ENCODE peak calls at places on chromosomes 1 and 21, in eight cellular contexts. A is Peyer's patch; R is fibroblast of lung; I is AG04450; F is CD8-positive, alpha-beta T cell; M is AG10803; G is PC-3; C is AG09309. Z is an unnamed sample.

GRCh38 chr21:45555251-45555556 is 13.0 kb upstream of the SLC19A1 start:
- DNase-seq in A (no peak), R (no peak), I (no peak), F (no peak), M (no peak), G (no peak), C (no peak), Z (no peak)

GRCh38 chr1:16076003-16076870 is 2.8 kb upstream of the FAM131C start:
- DNase-seq in A (no peak), R (peak; percentile 93), I (peak; percentile 75), F (no peak), M (peak; percentile 86), G (peak; percentile 96), C (peak; percentile 77), Z (no peak)

GRCh38 chr21:38990424-38990794 is 184.7 kb downstream of the ETS2 start:
- DNase-seq in A (no peak), R (no peak), I (no peak), F (no peak), M (no peak), G (no peak), C (no peak), Z (no peak)

GRCh38 chr1:27689423-27690173 is 17.6 kb upstream of the IFI6 start:
- DNase-seq in A (no peak), R (peak; percentile 41), I (peak; percentile 6), F (no peak), M (peak; percentile 76), G (no peak), C (peak; percentile 23), Z (peak; percentile 33)

GRCh38 chr1:241888232-241888631 is 40.2 kb downstream of the EXO1 start:
- DNase-seq in A (no peak), R (peak; percentile 64), I (peak; percentile 21), F (no peak), M (peak; percentile 19), G (peak; percentile 35), C (no peak), Z (no peak)

GRCh38 chr1:244074559-244075171 is 23.6 kb downstream of the ZBTB18 start:
- DNase-seq in A (peak; percentile 69), R (no peak), I (no peak), F (peak; percentile 83), M (no peak), G (no peak), C (no peak), Z (peak; percentile 76)

GRCh38 chr1:208807446-208808117 is 563.4 kb upstream of the PLXNA2 start:
- DNase-seq in A (no peak), R (no peak), I (no peak), F (no peak), M (no peak), G (peak; percentile 80), C (no peak), Z (no peak)

GRCh38 chr1:164644774-164645634 is 86.0 kb downstream of the PBX1 start:
- DNase-seq in A (no peak), R (peak; percentile 81), I (peak; percentile 37), F (no peak), M (peak; percentile 49), G (peak; percentile 67), C (peak; percentile 8), Z (no peak)

GRCh38 chr1:207186503-207186902 is 82.5 kb downstream of the C4BPA start:
- DNase-seq in A (no peak), R (no peak), I (no peak), F (no peak), M (peak; percentile 4), G (peak; percentile 30), C (no peak), Z (no peak)

GRCh38 chr1:46244656-46245371 is 2.7 kb upstream of the RAD54L start:
- DNase-seq in A (no peak), R (peak; percentile 18), I (no peak), F (no peak), M (peak; percentile 34), G (peak; percentile 58), C (no peak), Z (peak; percentile 62)

GRCh38 chr1:234239515-234239914 is 133.7 kb upstream of the COA6 start:
- DNase-seq in A (no peak), R (no peak), I (no peak), F (no peak), M (no peak), G (no peak), C (no peak), Z (no peak)

GRCh38 chr1:220952941-220953340 is 73.7 kb downstream of the HLX start:
- DNase-seq in A (no peak), R (no peak), I (no peak), F (no peak), M (peak; percentile 37), G (no peak), C (no peak), Z (no peak)

GRCh38 chr1:167955915-167956314 is 19.0 kb upstream of the MPC2 start:
- DNase-seq in A (no peak), R (no peak), I (no peak), F (no peak), M (no peak), G (no peak), C (no peak), Z (no peak)

GRCh38 chr1:17639703-17640340 is 100.3 kb downstream of the ARHGEF10L start:
- DNase-seq in A (no peak), R (no peak), I (no peak), F (no peak), M (no peak), G (no peak), C (no peak), Z (no peak)

GRCh38 chr1:5763971-5764370 is 228.3 kb downstream of the NPHP4 start:
- DNase-seq in A (no peak), R (no peak), I (no peak), F (no peak), M (no peak), G (no peak), C (no peak), Z (no peak)

GRCh38 chr1:155085504-155086181 is 7.0 kb downstream of the EFNA3 start:
- DNase-seq in A (peak; percentile 78), R (no peak), I (no peak), F (peak; percentile 74), M (no peak), G (peak; percentile 85), C (no peak), Z (peak; percentile 66)

GRCh38 chr1:23178931-23179330 is 10.3 kb upstream of the LUZP1 start:
- DNase-seq in A (no peak), R (peak; percentile 41), I (no peak), F (no peak), M (no peak), G (peak; percentile 48), C (no peak), Z (no peak)

GRCh38 chr1:36161656-36162531 is 5.9 kb downstream of the MAP7D1 start:
- DNase-seq in A (peak; percentile 77), R (no peak), I (no peak), F (peak; percentile 79), M (no peak), G (peak; percentile 60), C (no peak), Z (peak; percentile 79)

GRCh38 chr1:19391596-19391981 is 79.5 kb downstream of the SLC66A1 start:
- DNase-seq in A (no peak), R (no peak), I (no peak), F (no peak), M (no peak), G (no peak), C (no peak), Z (no peak)
- TF ChIP-seq CTCF in A (no peak), R (no peak), I (no peak), F (peak; percentile 28), M (no peak), G (no peak), C (no peak), Z (no peak)

GRCh38 chr1:201119206-201119814 is 7.1 kb upstream of the CACNA1S start:
- DNase-seq in A (no peak), R (peak; percentile 39), I (no peak), F (peak; percentile 58), M (peak; percentile 17), G (peak; percentile 90), C (no peak), Z (peak; percentile 68)
- TF ChIP-seq CTCF in A (peak; percentile 40), R (peak; percentile 70), I (peak; percentile 58), F (peak; percentile 64), M (peak; percentile 58), G (peak; percentile 100), C (peak; percentile 57), Z (peak; percentile 71)

GRCh38 chr1:12003762-12004161 is 15.5 kb upstream of the MIIP start:
- DNase-seq in A (no peak), R (no peak), I (no peak), F (no peak), M (no peak), G (no peak), C (no peak), Z (no peak)

GRCh38 chr1:11999236-11999635 is 19.0 kb downstream of the MFN2 start:
- DNase-seq in A (no peak), R (no peak), I (no peak), F (no peak), M (no peak), G (no peak), C (no peak), Z (no peak)

GRCh38 chr1:12001996-12002493 is 17.3 kb upstream of the MIIP start:
- DNase-seq in A (no peak), R (no peak), I (no peak), F (no peak), M (no peak), G (peak; percentile 43), C (no peak), Z (no peak)

GRCh38 chr1:11998636-11999035 is 18.4 kb downstream of the MFN2 start:
- DNase-seq in A (no peak), R (no peak), I (no peak), F (no peak), M (no peak), G (no peak), C (no peak), Z (no peak)

GRCh38 chr1:12001249-12001917 is 17.9 kb upstream of the MIIP start:
- DNase-seq in A (peak; percentile 52), R (peak; percentile 87), I (peak; percentile 15), F (no peak), M (peak; percentile 75), G (peak; percentile 30), C (peak; percentile 54), Z (peak; percentile 61)
- TF ChIP-seq CTCF in A (peak; percentile 50), R (peak; percentile 66), I (peak; percentile 52), F (peak; percentile 41), M (peak; percentile 58), G (peak; percentile 66), C (peak; percentile 50), Z (peak; percentile 54)

DNA sequence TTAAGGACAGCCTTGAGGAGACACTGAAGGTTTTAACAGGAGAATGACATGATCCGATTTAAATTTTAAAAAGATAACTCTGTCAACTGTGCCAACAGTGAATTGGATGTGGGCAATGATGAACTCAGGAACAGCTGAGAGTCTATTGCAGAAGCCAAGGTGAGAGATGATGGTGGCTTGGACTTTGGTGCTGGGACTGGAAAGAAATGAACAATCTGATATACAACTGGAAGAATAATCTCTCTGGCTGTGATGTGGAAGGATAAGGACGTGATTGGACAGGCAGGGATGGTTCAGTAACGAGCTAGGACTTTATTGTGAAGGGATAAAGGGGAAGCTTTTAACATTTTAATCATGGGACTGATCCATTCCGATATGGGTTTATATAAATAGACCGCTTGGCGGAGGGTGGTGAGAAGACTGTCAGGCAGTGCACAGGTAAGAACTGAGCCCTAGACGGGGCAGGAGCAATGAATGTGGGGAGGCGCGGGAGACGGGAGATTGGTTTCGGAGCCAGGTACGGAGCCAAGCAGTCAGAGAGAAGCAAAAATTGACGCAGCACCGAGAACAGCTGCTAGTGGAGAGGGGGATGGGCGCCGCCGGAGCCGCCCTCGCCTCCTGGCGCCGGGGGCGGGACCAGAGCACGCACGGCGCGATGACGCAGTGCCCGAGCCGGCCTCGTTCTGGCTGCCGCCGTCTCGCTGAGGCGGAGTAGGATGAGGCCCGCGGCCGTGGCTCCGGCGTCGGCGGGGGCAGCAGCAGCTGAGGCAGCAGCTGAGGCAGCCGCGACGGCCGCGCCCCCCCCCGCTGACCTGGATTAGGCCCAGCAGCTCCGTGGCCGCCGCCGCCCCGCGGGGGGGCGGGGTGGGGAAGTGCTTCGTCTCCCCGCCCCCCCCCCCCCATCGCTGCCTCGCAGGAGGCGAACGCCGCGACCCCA is at the start of gene RNF11:
- DNase-seq in A (peak; percentile 90), R (peak; percentile 85), I (peak; percentile 61), F (peak; percentile 95), M (peak; percentile 85), G (peak; percentile 89), C (peak; percentile 46), Z (peak; percentile 95)
- TF ChIP-seq CTCF in A (no peak), R (no peak), I (no peak), F (no peak), M (peak; percentile 5), G (no peak), C (no peak), Z (no peak)